ENCODE peak calls at places on chromosomes 4 and X, in four cellular contexts. S is thoracic aorta, N is heart left ventricle, H is endothelial cell of umbilical vein. C is an unnamed sample. For H3K9me3, the result is how much of the 10 kb centered on the place peaks cover.

GRCh38 chrX:66676990-66677389 is 38.1 kb upstream of the EDA2R start:
- DNase-seq in S (no peak), N (no peak), H (peak), C (no peak)

GRCh38 chr4:107757860-107758476 is 37.9 kb upstream of the PAPSS1 start:
- DNase-seq in S (no peak), N (no peak), H (peak), C (no peak)

GRCh38 chr4:85722401-85722800 is 247.5 kb downstream of the ARHGAP24 start:
- DNase-seq in S (no peak), N (no peak), H (no peak), C (no peak)

GRCh38 chr4:141797966-141798365 is 161.6 kb downstream of the IL15 start:
- DNase-seq in S (no peak), N (no peak), H (no peak), C (no peak)

GRCh38 chrX:20363003-20363674 is 96.4 kb upstream of the RPS6KA3 start:
- DNase-seq in S (no peak), N (peak), H (no peak), C (no peak)

GRCh38 chr4:55169352-55169959 is 44.1 kb upstream of the KDR start:
- DNase-seq in S (no peak), N (peak), H (no peak), C (no peak)

GRCh38 chr4:130131536-130131935 is 1035.6 kb downstream of the C4orf33 start:
- DNase-seq in S (no peak), N (no peak), H (no peak), C (no peak)

GRCh38 chrX:53312946-53313745 is 31.8 kb upstream of the IQSEC2 start:
- DNase-seq in S (no peak), N (no peak), H (peak), C (peak)

GRCh38 chr4:54658321-54659093 is 750 bp downstream of the KIT start:
- DNase-seq in S (no peak), N (peak), H (peak), C (no peak)

GRCh38 chrX:153569475-153569874 is 29.5 kb downstream of the CCNQ start:
- DNase-seq in S (no peak), N (no peak), H (no peak), C (no peak)

GRCh38 chr4:185209031-185209851 is at the start of gene SNX25:
- DNase-seq in S (peak), N (peak), H (peak), C (peak)

GRCh38 chr4:813900-814299 is 12.0 kb downstream of the CPLX1 start:
- DNase-seq in S (no peak), N (no peak), H (no peak), C (no peak)

GRCh38 chrX:133726642-133727041 is 258.8 kb downstream of the GPC3 start:
- DNase-seq in S (no peak), N (no peak), H (no peak), C (no peak)

GRCh38 chrX:117854806-117855205 is 261.8 kb downstream of the KLHL13 start:
- DNase-seq in S (no peak), N (no peak), H (no peak), C (no peak)

GRCh38 chr4:180060159-180060889 is 2182.9 kb upstream of the TENM3 start:
- DNase-seq in S (no peak), N (no peak), H (no peak), C (no peak)

GRCh38 chr4:59969909-59970308 is 1230.2 kb upstream of the ADGRL3 start:
- DNase-seq in S (no peak), N (no peak), H (no peak), C (no peak)

GRCh38 chr4:176187610-176188009 is 7.8 kb downstream of the SPATA4 start:
- DNase-seq in S (no peak), N (no peak), H (no peak), C (no peak)

GRCh38 chr4:40976343-40976742 is 226.6 kb downstream of the NSUN7 start:
- DNase-seq in S (no peak), N (no peak), H (peak), C (no peak)

GRCh38 chr4:189785257-189785656 is 155.4 kb upstream of the FRG1 start:
- DNase-seq in S (no peak), N (no peak), H (no peak), C (no peak)

GRCh38 chrX:109519001-109519400 is 17.6 kb upstream of the NXT2 start:
- DNase-seq in S (no peak), N (no peak), H (no peak), C (no peak)

GRCh38 chrX:67781132-67781531 is 237.3 kb downstream of the AR start:
- DNase-seq in S (no peak), N (peak), H (no peak), C (no peak)

GRCh38 chrX:30153881-30154260 is 61.5 kb upstream of the MAGEB2 start:
- DNase-seq in S (no peak), N (no peak), H (no peak), C (no peak)

GRCh38 chr4:720111-720860 is 14.7 kb downstream of the PCGF3 start:
- DNase-seq in S (no peak), N (no peak), H (no peak), C (no peak)

GRCh38 chr4:67291639-67292038 is 253.7 kb downstream of the CENPC start:
- DNase-seq in S (no peak), N (no peak), H (no peak), C (no peak)

GRCh38 chr4:19429684-19430083 is 822.0 kb upstream of the SLIT2 start:
- DNase-seq in S (no peak), N (no peak), H (no peak), C (no peak)

GRCh38 chrX:7021991-7022390 is 125.5 kb upstream of the STS start:
- DNase-seq in S (no peak), N (no peak), H (no peak), C (no peak)

DNA sequence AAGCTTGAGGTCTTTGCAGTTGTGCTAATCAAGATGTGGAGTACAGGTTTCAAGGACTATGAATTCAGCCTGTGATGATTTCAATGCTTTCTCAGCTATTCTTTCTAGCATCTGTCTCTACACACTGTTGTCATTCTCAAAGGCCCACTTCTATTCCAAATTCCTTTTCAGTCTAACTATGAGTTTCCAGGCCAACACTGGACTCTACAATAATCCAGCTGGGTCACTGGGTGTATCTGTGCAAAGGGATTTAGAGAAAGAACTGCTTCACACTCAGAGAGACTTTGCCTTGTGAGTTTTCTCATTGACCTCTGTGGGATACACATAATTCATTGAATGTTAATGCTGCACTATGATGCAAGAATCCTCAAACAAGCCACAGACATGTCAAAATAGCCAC is 171.7 kb upstream of the CLNK start:
- DNase-seq in S (no peak), N (no peak), H (no peak), C (no peak)
- H3K9me3 ChIP-seq in S (under half), N (under half), H (under half), C (under half)

GRCh38 chr4:30724217-30724616 is 4.0 kb downstream of the PCDH7 start:
- DNase-seq in S (no peak), N (no peak), H (peak), C (no peak)
- H3K4me3 ChIP-seq in S (peak), N (peak), H (peak), C (no peak)

GRCh38 chrX:18351774-18352173 is 2.7 kb downstream of the SCML2 start:
- DNase-seq in S (no peak), N (no peak), H (no peak), C (no peak)

GRCh38 chrX:18354369-18355329 is at the start of gene SCML2:
- DNase-seq in S (no peak), N (peak), H (peak), C (no peak)

GRCh38 chrX:18348047-18348446 is 6.4 kb downstream of the SCML2 start:
- DNase-seq in S (no peak), N (no peak), H (no peak), C (no peak)

GRCh38 chrX:18353931-18354368 is 538 bp downstream of the SCML2 start:
- DNase-seq in S (no peak), N (no peak), H (no peak), C (no peak)
- TF ChIP-seq CTCF in S (no peak), N (no peak), H (no peak), C (no peak)

GRCh38 chrX:40047485-40047884 is 50.3 kb downstream of the BCOR start:
- DNase-seq in S (no peak), N (no peak), H (no peak), C (no peak)
- H3K9me3 ChIP-seq in S (under half), N (under half), H (under half), C (half or more)

DNA sequence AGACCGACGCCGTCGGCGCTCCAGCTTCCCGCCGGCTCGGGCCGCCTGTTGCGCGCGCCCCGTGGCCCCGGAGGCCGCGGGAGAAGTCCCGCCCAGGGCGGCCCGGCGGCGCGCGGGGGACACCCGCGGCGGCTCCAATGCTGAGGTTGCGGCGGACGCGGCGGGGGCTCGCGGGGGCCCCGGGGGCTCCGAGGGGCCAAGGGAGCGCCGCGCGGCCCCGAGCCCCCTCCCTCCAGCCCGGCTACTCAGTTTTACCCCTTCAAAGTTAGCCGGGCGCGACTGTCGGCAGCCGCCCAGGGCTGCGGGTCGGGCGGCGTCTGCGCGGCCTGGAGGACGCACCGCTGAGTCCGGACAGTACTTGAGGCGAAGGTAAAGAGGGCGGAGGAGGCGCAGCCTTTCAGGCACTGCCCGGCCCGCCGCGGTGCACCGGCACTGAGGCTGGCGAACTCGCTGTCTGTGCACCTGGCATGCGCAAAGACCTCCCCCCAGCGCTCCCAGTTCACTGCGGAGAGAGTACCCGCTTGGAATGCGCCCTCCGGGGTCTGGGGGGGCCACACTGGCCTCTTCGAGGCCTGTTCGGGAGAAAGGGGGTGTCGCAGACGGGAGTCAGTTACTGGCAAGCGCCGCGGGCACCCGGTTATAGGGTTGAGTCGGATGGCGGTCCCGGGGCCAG is 1.3 kb downstream of the PCDH19 start:
- DNase-seq in S (no peak), N (no peak), H (no peak), C (no peak)
- H3K4me3 ChIP-seq in S (peak), N (peak), H (no peak), C (peak)

GRCh38 chr4:177511611-177512010 is 69.4 kb upstream of the AGA start:
- DNase-seq in S (no peak), N (no peak), H (no peak), C (no peak)
- TF ChIP-seq CTCF in S (no peak), N (no peak), H (no peak), C (no peak)

DNA sequence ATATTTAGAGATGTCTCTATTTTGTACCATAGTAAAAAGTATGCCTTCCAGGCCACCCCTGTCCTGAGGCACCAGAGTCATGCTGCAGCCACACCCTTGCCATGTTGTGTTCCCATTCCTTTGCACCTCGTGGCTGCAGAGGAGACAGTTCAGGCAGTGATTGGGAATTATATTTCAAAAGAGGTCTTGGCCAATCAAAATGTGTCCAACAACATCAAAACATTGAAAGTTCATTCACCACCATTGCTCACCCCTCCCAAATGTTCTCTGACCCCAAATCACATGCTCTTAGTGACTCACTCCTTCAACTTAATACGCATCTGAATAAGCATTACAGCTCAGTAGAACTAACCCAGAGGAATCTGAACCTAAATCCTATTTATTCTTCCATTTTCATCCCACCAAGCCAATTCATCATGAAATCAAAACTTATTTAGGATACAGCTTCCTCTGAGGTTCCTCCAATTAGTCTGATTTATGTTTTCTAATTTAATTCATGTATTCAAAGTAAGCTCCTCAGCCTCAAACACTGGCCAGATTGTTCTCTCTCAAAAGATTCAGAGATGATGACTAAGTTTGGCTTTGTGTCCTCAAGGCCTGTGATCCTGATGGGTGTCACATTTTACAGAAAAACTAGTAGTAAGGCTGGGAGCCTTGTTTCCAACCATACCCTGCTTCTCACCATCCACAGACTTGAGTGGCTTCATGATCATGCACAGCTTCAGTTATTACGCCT is 323.2 kb upstream of the INTU start:
- DNase-seq in S (no peak), N (no peak), H (no peak), C (no peak)
- H3K9me3 ChIP-seq in S (under half), N (under half), H (under half), C (under half)

GRCh38 chr4:18034099-18034498 is 12.5 kb upstream of the LCORL start:
- DNase-seq in S (no peak), N (no peak), H (no peak), C (no peak)

GRCh38 chr4:18039113-18039512 is 17.6 kb upstream of the LCORL start:
- DNase-seq in S (no peak), N (no peak), H (no peak), C (no peak)

GRCh38 chr4:18033111-18034085 is 11.8 kb upstream of the LCORL start:
- DNase-seq in S (no peak), N (no peak), H (no peak), C (no peak)
- H3K4me3 ChIP-seq in S (no peak), N (no peak), H (no peak), C (no peak)

C was measured in right atrium auricular region.